ENCODE peak calls at places on chromosomes 2 and 18, in six cellular contexts. H is stimulated activated naive CD8-positive, alpha-beta T cell treated with anti-CD3 and anti-CD28 coated beads, Interleukin-15, Interleukin-2, amounts not matched to agents 100 U/mL and 50 U/mL, for 24 hours; M is Right ventricle myocardium superior; J is WTC11; Y is breast epithelium; X is NCI-H187. D is an unnamed sample.

GRCh38 chr2:9341351-9341887 is 81.9 kb downstream of the ITGB1BP1 start:
- DNase-seq in H (no peak), M (no peak), J (no peak), Y (no peak), X (no peak), D (no peak)

GRCh38 chr2:176583530-176584101 is 314.4 kb downstream of the MTX2 start:
- DNase-seq in H (no peak), M (no peak), J (no peak), Y (no peak), X (no peak), D (no peak)

GRCh38 chr2:86045541-86045940 is 60.1 kb downstream of the POLR1A start:
- DNase-seq in H (no peak), M (no peak), J (no peak), Y (peak), X (no peak), D (no peak)

GRCh38 chr2:6294791-6295190 is 570.9 kb downstream of the CMPK2 start:
- DNase-seq in H (no peak), M (no peak), J (no peak), Y (no peak), X (no peak), D (no peak)

GRCh38 chr2:96111823-96112500 is 4.4 kb downstream of the ADRA2B start:
- DNase-seq in H (no peak), M (no peak), J (peak), Y (no peak), X (no peak), D (no peak)

GRCh38 chr18:73366713-73367112 is 498.9 kb upstream of the NETO1 start:
- DNase-seq in H (no peak), M (no peak), J (no peak), Y (no peak), X (no peak), D (no peak)

GRCh38 chr2:8797682-8798081 is 39.7 kb downstream of the KIDINS220 start:
- DNase-seq in H (no peak), M (no peak), J (no peak), Y (no peak), X (no peak), D (no peak)

GRCh38 chr2:196758474-196759377 is 40.8 kb downstream of the GTF3C3 start:
- DNase-seq in H (no peak), M (no peak), J (no peak), Y (no peak), X (no peak), D (peak)

GRCh38 chr2:88252646-88253045 is 82.5 kb downstream of the THNSL2 start:
- DNase-seq in H (no peak), M (no peak), J (no peak), Y (no peak), X (no peak), D (no peak)

GRCh38 chr2:111068435-111069058 is 52.2 kb upstream of the BCL2L11 start:
- DNase-seq in H (no peak), M (no peak), J (no peak), Y (peak), X (no peak), D (no peak)

D was measured in AML-193.